ENCODE peak calls at places on chromosomes 7 and 10, in four cellular contexts. D is fibroblast of lung, A is fibroblast of mammary gland, G is PC-3. V is an unnamed sample.

GRCh38 chr7:107047902-107048782 is 3.6 kb downstream of the PRKAR2B start:
- DNase-seq in D (peak; percentile 46), A (no peak), G (peak; percentile 22), V (no peak)

GRCh38 chr10:69948261-69948660 is 104.4 kb upstream of the MACROH2A2 start:
- DNase-seq in G (no peak), A (no peak), D (no peak), V (no peak)

GRCh38 chr7:41972776-41973175 is 264.2 kb downstream of the GLI3 start:
- DNase-seq in D (no peak), A (no peak), G (no peak), V (no peak)

GRCh38 chr10:114684085-114684821 is 26.2 kb upstream of the ABLIM1 start:
- DNase-seq in G (peak; percentile 43), D (peak; percentile 78), A (peak; percentile 16), V (no peak)

GRCh38 chr7:87518735-87519134 is 43.3 kb upstream of the ABCB4 start:
- DNase-seq in G (no peak), D (peak; percentile 44), A (no peak), V (no peak)

GRCh38 chr7:2109936-2110585 is 122.7 kb downstream of the MAD1L1 start:
- DNase-seq in G (peak; percentile 97), D (peak; percentile 98), A (peak; percentile 98), V (no peak)

GRCh38 chr10:68955414-68955785 is 570 bp upstream of the DDX21 start:
- DNase-seq in D (no peak), A (no peak), G (no peak), V (peak; percentile 25)

GRCh38 chr10:92699518-92700272 is 9.9 kb downstream of the HHEX start:
- DNase-seq in D (peak; percentile 54), G (peak; percentile 56), A (peak; percentile 43), V (peak; percentile 48)

GRCh38 chr7:104943502-104944343 is 70.3 kb upstream of the KMT2E start:
- DNase-seq in A (no peak), G (no peak), D (peak; percentile 91), V (no peak)

GRCh38 chr7:84701524-84702306 is 485.1 kb downstream of the SEMA3D start:
- DNase-seq in D (peak; percentile 99), G (peak; percentile 67), A (peak; percentile 87), V (no peak)

GRCh38 chr7:33089142-33089541 is 20.1 kb downstream of the RP9 start:
- DNase-seq in G (no peak), D (no peak), A (no peak), V (no peak)

GRCh38 chr10:54800677-54801480 is at the start of gene PCDH15:
- DNase-seq in A (peak; percentile 31), G (peak; percentile 80), D (peak; percentile 66), V (peak; percentile 57)

GRCh38 chr10:103353281-103353680 is 2.3 kb upstream of the PCGF6 start:
- DNase-seq in D (no peak), G (no peak), A (no peak), V (no peak)

GRCh38 chr7:15594461-15594860 is 32.6 kb upstream of the AGMO start:
- DNase-seq in G (no peak), D (no peak), A (no peak), V (no peak)

GRCh38 chr10:93152136-93152535 is 78.4 kb downstream of the CYP26A1 start:
- DNase-seq in D (peak; percentile 88), A (peak; percentile 73), G (peak; percentile 80), V (no peak)

GRCh38 chr10:73810358-73810734 is 1.1 kb downstream of the NDST2 start:
- DNase-seq in G (no peak), A (peak; percentile 50), D (no peak), V (no peak)

GRCh38 chr10:119602241-119603095 is 5.7 kb upstream of the TIAL1 start:
- DNase-seq in G (peak; percentile 38), D (no peak), A (peak; percentile 25), V (peak; percentile 56)

GRCh38 chr10:27088263-27089044 is 11.8 kb downstream of the ANKRD26 start:
- DNase-seq in A (no peak), G (no peak), D (no peak), V (no peak)

GRCh38 chr10:69360485-69361302 is 56.0 kb downstream of the TACR2 start:
- DNase-seq in G (peak; percentile 100), D (peak; percentile 94), A (peak; percentile 94), V (no peak)

GRCh38 chr7:91565499-91566331 is 301.5 kb downstream of the FZD1 start:
- DNase-seq in G (no peak), D (peak; percentile 63), A (peak; percentile 61), V (no peak)

GRCh38 chr10:43338117-43338516 is 33.3 kb upstream of the FXYD4 start:
- DNase-seq in A (no peak), G (no peak), D (no peak), V (no peak)

GRCh38 chr10:61592581-61592980 is 70.1 kb upstream of the CABCOCO1 start:
- DNase-seq in A (peak; percentile 26), G (peak; percentile 91), D (no peak), V (peak; percentile 18)

GRCh38 chr7:114345494-114345893 is 69.1 kb upstream of the FOXP2 start:
- DNase-seq in D (peak; percentile 83), G (no peak), A (peak; percentile 58), V (no peak)

GRCh38 chr10:77391605-77392235 is 245.9 kb downstream of the KCNMA1 start:
- DNase-seq in G (peak; percentile 100), A (peak; percentile 87), D (peak; percentile 79), V (peak; percentile 90)

GRCh38 chr10:73625004-73625883 is 16.0 kb downstream of the MYOZ1 start:
- DNase-seq in A (peak; percentile 35), D (peak; percentile 42), G (peak; percentile 92), V (peak; percentile 38)